ENCODE peak calls at places on chromosome 2, in eight cellular contexts. One of them, this sample, is unnamed. For H3K4me1, the result is how much of the 10 kb centered on the place peaks cover.

GRCh38 chr2:107197601-107198000 is 311.6 kb upstream of the ST6GAL2 start:
- DNase-seq in upper lobe of right lung: no peak
- DNase-seq in astrocyte: no peak
- DNase-seq in A549: no peak
- DNase-seq in SJSA1: no peak
- DNase-seq in MM.1S: no peak
- DNase-seq in upper lobe of left lung: no peak
- DNase-seq in thoracic aorta: no peak
- DNase-seq in this sample: no peak

GRCh38 chr2:68768951-68769350 is 34.3 kb downstream of the ARHGAP25 start:
- DNase-seq in SJSA1: no peak
- DNase-seq in A549: no peak
- DNase-seq in upper lobe of right lung: no peak
- DNase-seq in upper lobe of left lung: no peak
- DNase-seq in astrocyte: no peak
- DNase-seq in MM.1S: no peak
- DNase-seq in thoracic aorta: no peak
- DNase-seq in this sample: no peak

GRCh38 chr2:44230378-44230777 is 44.9 kb upstream of the SLC3A1 start:
- DNase-seq in upper lobe of left lung: no peak
- DNase-seq in SJSA1: no peak
- DNase-seq in upper lobe of right lung: no peak
- DNase-seq in A549: no peak
- DNase-seq in MM.1S: no peak
- DNase-seq in thoracic aorta: no peak
- DNase-seq in astrocyte: no peak
- DNase-seq in this sample: no peak

GRCh38 chr2:188726561-188727247 is 247.5 kb upstream of the COL3A1 start:
- DNase-seq in upper lobe of right lung: no peak
- DNase-seq in A549: no peak
- DNase-seq in astrocyte: peak
- DNase-seq in thoracic aorta: no peak
- DNase-seq in upper lobe of left lung: no peak
- DNase-seq in SJSA1: no peak
- DNase-seq in MM.1S: no peak
- DNase-seq in this sample: peak

GRCh38 chr2:133044556-133044955 is 374.6 kb upstream of the LYPD1 start:
- DNase-seq in upper lobe of right lung: no peak
- DNase-seq in astrocyte: no peak
- DNase-seq in MM.1S: no peak
- DNase-seq in thoracic aorta: no peak
- DNase-seq in SJSA1: no peak
- DNase-seq in upper lobe of left lung: no peak
- DNase-seq in A549: no peak
- DNase-seq in this sample: peak

GRCh38 chr2:70921839-70922590 is 13.7 kb upstream of the ATP6V1B1 start:
- DNase-seq in upper lobe of left lung: no peak
- DNase-seq in upper lobe of right lung: no peak
- DNase-seq in astrocyte: peak
- DNase-seq in MM.1S: no peak
- DNase-seq in thoracic aorta: no peak
- DNase-seq in A549: no peak
- DNase-seq in SJSA1: no peak
- DNase-seq in this sample: no peak

GRCh38 chr2:72144746-72145657 is 2.7 kb downstream of the CYP26B1 start:
- DNase-seq in SJSA1: peak
- DNase-seq in MM.1S: peak
- DNase-seq in upper lobe of right lung: peak
- DNase-seq in thoracic aorta: no peak
- DNase-seq in A549: peak
- DNase-seq in astrocyte: no peak
- DNase-seq in upper lobe of left lung: peak
- DNase-seq in this sample: peak

GRCh38 chr2:70255637-70256314 is 2.2 kb upstream of the PCYOX1 start:
- DNase-seq in upper lobe of right lung: no peak
- DNase-seq in MM.1S: no peak
- DNase-seq in A549: no peak
- DNase-seq in SJSA1: no peak
- DNase-seq in upper lobe of left lung: no peak
- DNase-seq in astrocyte: no peak
- DNase-seq in thoracic aorta: no peak
- DNase-seq in this sample: no peak

GRCh38 chr2:5980351-5981054 is 288.3 kb downstream of the SOX11 start:
- DNase-seq in astrocyte: no peak
- DNase-seq in upper lobe of right lung: no peak
- DNase-seq in thoracic aorta: no peak
- DNase-seq in A549: no peak
- DNase-seq in upper lobe of left lung: no peak
- DNase-seq in MM.1S: no peak
- DNase-seq in SJSA1: no peak
- DNase-seq in this sample: no peak

GRCh38 chr2:196758474-196759377 is 40.8 kb downstream of the GTF3C3 start:
- DNase-seq in MM.1S: peak
- DNase-seq in SJSA1: no peak
- DNase-seq in upper lobe of right lung: no peak
- DNase-seq in astrocyte: no peak
- DNase-seq in upper lobe of left lung: no peak
- DNase-seq in A549: no peak
- DNase-seq in thoracic aorta: no peak
- DNase-seq in this sample: no peak

GRCh38 chr2:24558781-24559540 is 67.9 kb downstream of the NCOA1 start:
- DNase-seq in MM.1S: no peak
- DNase-seq in upper lobe of right lung: no peak
- DNase-seq in astrocyte: no peak
- DNase-seq in upper lobe of left lung: no peak
- DNase-seq in SJSA1: no peak
- DNase-seq in A549: no peak
- DNase-seq in thoracic aorta: no peak
- DNase-seq in this sample: no peak

GRCh38 chr2:199798881-199799580 is 52.0 kb downstream of the FTCDNL1 start:
- DNase-seq in upper lobe of right lung: no peak
- DNase-seq in MM.1S: no peak
- DNase-seq in astrocyte: no peak
- DNase-seq in A549: no peak
- DNase-seq in thoracic aorta: peak
- DNase-seq in upper lobe of left lung: no peak
- DNase-seq in SJSA1: no peak
- DNase-seq in this sample: no peak

GRCh38 chr2:68692511-68692910 is 42.1 kb upstream of the ARHGAP25 start:
- DNase-seq in astrocyte: no peak
- DNase-seq in thoracic aorta: no peak
- DNase-seq in A549: no peak
- DNase-seq in upper lobe of left lung: no peak
- DNase-seq in MM.1S: no peak
- DNase-seq in upper lobe of right lung: no peak
- DNase-seq in SJSA1: no peak
- DNase-seq in this sample: no peak

GRCh38 chr2:189142893-189143759 is 36.4 kb downstream of the COL5A2 start:
- DNase-seq in upper lobe of right lung: no peak
- DNase-seq in MM.1S: peak
- DNase-seq in astrocyte: no peak
- DNase-seq in SJSA1: peak
- DNase-seq in A549: peak
- DNase-seq in upper lobe of left lung: no peak
- DNase-seq in thoracic aorta: no peak
- DNase-seq in this sample: peak

GRCh38 chr2:230874876-230875275 is 10.1 kb downstream of the ITM2C start:
- DNase-seq in MM.1S: no peak
- DNase-seq in upper lobe of left lung: peak
- DNase-seq in A549: no peak
- DNase-seq in astrocyte: no peak
- DNase-seq in SJSA1: peak
- DNase-seq in thoracic aorta: no peak
- DNase-seq in upper lobe of right lung: no peak
- DNase-seq in this sample: no peak

GRCh38 chr2:181984060-181984459 is 1.6 kb upstream of the PPP1R1C start:
- DNase-seq in MM.1S: no peak
- DNase-seq in thoracic aorta: no peak
- DNase-seq in upper lobe of right lung: no peak
- DNase-seq in SJSA1: no peak
- DNase-seq in upper lobe of left lung: no peak
- DNase-seq in astrocyte: no peak
- DNase-seq in A549: no peak
- DNase-seq in this sample: no peak
- H3K27ac ChIP-seq in MM.1S: no peak
- H3K27ac ChIP-seq in thoracic aorta: no peak
- H3K27ac ChIP-seq in upper lobe of right lung: no peak
- H3K27ac ChIP-seq in SJSA1: no peak
- H3K27ac ChIP-seq in upper lobe of left lung: no peak
- H3K27ac ChIP-seq in astrocyte: no peak
- H3K27ac ChIP-seq in A549: no peak
- H3K27ac ChIP-seq in this sample: no peak

GRCh38 chr2:47900857-47901256 is 5.4 kb downstream of the FBXO11 start:
- DNase-seq in thoracic aorta: no peak
- DNase-seq in upper lobe of left lung: no peak
- DNase-seq in A549: no peak
- DNase-seq in upper lobe of right lung: no peak
- DNase-seq in SJSA1: no peak
- DNase-seq in astrocyte: no peak
- DNase-seq in MM.1S: no peak
- DNase-seq in this sample: no peak

GRCh38 chr2:47896450-47896968 is 9.8 kb downstream of the FBXO11 start:
- DNase-seq in upper lobe of left lung: no peak
- DNase-seq in thoracic aorta: no peak
- DNase-seq in A549: no peak
- DNase-seq in astrocyte: no peak
- DNase-seq in SJSA1: no peak
- DNase-seq in upper lobe of right lung: no peak
- DNase-seq in MM.1S: no peak
- DNase-seq in this sample: no peak

GRCh38 chr2:47898089-47898731 is 8.1 kb downstream of the FBXO11 start:
- DNase-seq in astrocyte: no peak
- DNase-seq in MM.1S: no peak
- DNase-seq in A549: no peak
- DNase-seq in thoracic aorta: no peak
- DNase-seq in upper lobe of right lung: no peak
- DNase-seq in SJSA1: no peak
- DNase-seq in upper lobe of left lung: no peak
- DNase-seq in this sample: no peak

GRCh38 chr2:47899915-47900314 is 6.4 kb downstream of the FBXO11 start:
- DNase-seq in thoracic aorta: no peak
- DNase-seq in astrocyte: peak
- DNase-seq in A549: no peak
- DNase-seq in MM.1S: no peak
- DNase-seq in SJSA1: no peak
- DNase-seq in upper lobe of right lung: no peak
- DNase-seq in upper lobe of left lung: no peak
- DNase-seq in this sample: no peak

DNA sequence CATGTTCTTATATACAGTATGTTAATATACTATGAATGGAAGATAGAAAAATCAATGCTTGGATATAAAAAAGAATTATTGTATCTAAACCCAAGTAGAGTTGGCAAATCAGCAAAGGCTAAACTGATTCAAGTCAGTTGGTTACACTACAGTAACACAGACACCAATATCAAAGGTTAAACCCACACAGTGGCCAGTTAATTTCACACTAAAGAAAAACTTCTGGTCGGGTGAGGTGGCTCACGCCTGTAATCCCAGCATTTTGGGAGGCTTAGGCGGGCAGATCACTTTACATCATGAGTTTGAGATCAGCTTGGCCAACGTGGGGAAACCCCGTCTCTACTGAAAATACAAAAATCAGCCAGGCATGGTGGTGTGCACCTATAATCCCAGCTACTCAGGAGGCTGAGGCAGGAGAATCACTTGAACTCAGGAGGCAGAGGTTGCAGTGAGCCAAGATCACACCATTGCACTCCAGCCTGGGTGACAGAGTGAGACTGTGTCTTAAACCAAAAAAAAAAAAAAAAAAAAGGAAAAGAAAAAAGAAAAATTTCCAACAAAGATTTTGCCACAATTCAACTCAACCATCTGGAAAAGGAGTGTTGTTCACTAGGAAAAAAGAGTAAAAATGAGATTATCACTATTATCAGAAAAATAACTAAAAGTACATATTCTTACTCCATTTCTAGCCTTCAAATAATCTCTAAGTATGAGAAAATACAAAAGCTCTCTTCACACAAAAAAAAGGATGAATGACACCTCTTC is 8.9 kb downstream of the FBXO11 start:
- DNase-seq in MM.1S: no peak
- DNase-seq in upper lobe of right lung: no peak
- DNase-seq in SJSA1: no peak
- DNase-seq in upper lobe of left lung: no peak
- DNase-seq in A549: no peak
- DNase-seq in thoracic aorta: no peak
- DNase-seq in astrocyte: no peak
- DNase-seq in this sample: no peak
- H3K4me1 ChIP-seq in MM.1S: under half
- H3K4me1 ChIP-seq in upper lobe of right lung: half or more
- H3K4me1 ChIP-seq in SJSA1: under half
- H3K4me1 ChIP-seq in upper lobe of left lung: half or more
- H3K4me1 ChIP-seq in A549: under half
- H3K4me1 ChIP-seq in thoracic aorta: half or more
- H3K4me1 ChIP-seq in astrocyte: under half
- H3K4me1 ChIP-seq in this sample: under half

GRCh38 chr2:19728120-19728519 is 173.7 kb downstream of the TTC32 start:
- DNase-seq in astrocyte: no peak
- DNase-seq in upper lobe of right lung: no peak
- DNase-seq in A549: no peak
- DNase-seq in MM.1S: no peak
- DNase-seq in thoracic aorta: no peak
- DNase-seq in SJSA1: no peak
- DNase-seq in upper lobe of left lung: no peak
- DNase-seq in this sample: no peak
- H3K27ac ChIP-seq in astrocyte: no peak
- H3K27ac ChIP-seq in upper lobe of right lung: no peak
- H3K27ac ChIP-seq in A549: no peak
- H3K27ac ChIP-seq in MM.1S: no peak
- H3K27ac ChIP-seq in thoracic aorta: no peak
- H3K27ac ChIP-seq in SJSA1: no peak
- H3K27ac ChIP-seq in upper lobe of left lung: no peak
- H3K27ac ChIP-seq in this sample: no peak

DNA sequence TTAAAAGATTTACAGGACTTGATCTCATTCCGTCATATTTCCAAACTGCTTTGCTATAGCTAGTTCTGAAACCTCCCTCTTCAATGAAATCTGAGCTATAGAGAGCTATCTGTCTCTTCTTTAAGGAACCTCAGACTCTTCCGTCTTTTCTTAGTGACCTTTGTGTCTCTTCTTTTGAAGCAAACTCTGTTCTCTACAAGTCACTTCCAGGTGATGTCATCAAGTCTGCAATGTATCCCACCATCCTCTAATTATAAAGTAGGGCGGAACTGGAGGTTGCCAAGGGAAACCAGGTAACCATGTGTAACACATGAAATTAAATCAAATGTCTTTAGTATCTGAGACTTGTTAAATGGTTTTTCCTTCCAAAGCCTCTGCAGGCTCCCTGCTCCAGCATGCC is 41.2 kb upstream of the PEX13 start:
- DNase-seq in astrocyte: no peak
- DNase-seq in A549: no peak
- DNase-seq in MM.1S: no peak
- DNase-seq in upper lobe of left lung: no peak
- DNase-seq in thoracic aorta: no peak
- DNase-seq in upper lobe of right lung: no peak
- DNase-seq in SJSA1: no peak
- DNase-seq in this sample: no peak
- H3K4me1 ChIP-seq in astrocyte: under half
- H3K4me1 ChIP-seq in A549: under half
- H3K4me1 ChIP-seq in MM.1S: under half
- H3K4me1 ChIP-seq in upper lobe of left lung: under half
- H3K4me1 ChIP-seq in thoracic aorta: under half
- H3K4me1 ChIP-seq in upper lobe of right lung: under half
- H3K4me1 ChIP-seq in SJSA1: under half
- H3K4me1 ChIP-seq in this sample: under half

GRCh38 chr2:128594273-128594910 is 275.7 kb upstream of the HS6ST1 start:
- DNase-seq in A549: no peak
- DNase-seq in astrocyte: no peak
- DNase-seq in upper lobe of left lung: no peak
- DNase-seq in upper lobe of right lung: no peak
- DNase-seq in SJSA1: peak
- DNase-seq in thoracic aorta: no peak
- DNase-seq in MM.1S: no peak
- DNase-seq in this sample: no peak
- H3K27ac ChIP-seq in A549: no peak
- H3K27ac ChIP-seq in astrocyte: no peak
- H3K27ac ChIP-seq in upper lobe of left lung: no peak
- H3K27ac ChIP-seq in upper lobe of right lung: no peak
- H3K27ac ChIP-seq in SJSA1: no peak
- H3K27ac ChIP-seq in thoracic aorta: no peak
- H3K27ac ChIP-seq in MM.1S: no peak
- H3K27ac ChIP-seq in this sample: no peak

This sample was measured in mammary epithelial cell.